ENCODE peak calls at places on chromosomes 12 and 14, in seven cellular contexts. S is lower leg skin, K is sigmoid colon, M is H54, N is HCT116, Z is testis, U is suprapubic skin. Y is an unnamed sample.
A peak's percentile ranks its signal among the peaks of the same experiment; 100 is the strongest.

GRCh38 chr12:65022960-65023359 is 98.1 kb downstream of the WIF1 start:
- DNase-seq in K (no peak), S (no peak), Z (no peak), M (no peak), N (no peak), U (no peak), Y (no peak)

GRCh38 chr12:2084553-2085296 is 31.9 kb downstream of the CACNA1C start:
- DNase-seq in N (no peak), Z (no peak), U (no peak), S (no peak), M (peak; percentile 30), K (no peak), Y (no peak)

GRCh38 chr14:60355768-60356167 is 106.7 kb downstream of the PPM1A start:
- DNase-seq in Z (no peak), S (no peak), U (no peak), K (no peak), M (no peak), N (no peak), Y (no peak)

GRCh38 chr12:28191018-28191595 is 851 bp downstream of the CCDC91 start:
- DNase-seq in K (no peak), N (no peak), U (no peak), Z (no peak), M (peak; percentile 40), S (peak; percentile 84), Y (no peak)

GRCh38 chr12:106245767-106246166 is 2.1 kb downstream of the CKAP4 start:
- DNase-seq in K (peak; percentile 81), N (peak; percentile 79), M (peak; percentile 75), Z (no peak), S (peak; percentile 90), U (peak; percentile 84), Y (peak; percentile 54)

GRCh38 chr12:116157845-116158267 is 119.6 kb downstream of the MED13L start:
- DNase-seq in N (no peak), U (no peak), Z (no peak), K (no peak), M (no peak), S (no peak), Y (no peak)

GRCh38 chr14:24430143-24430681 is 458 bp downstream of the KHNYN start:
- DNase-seq in M (peak; percentile 55), Z (peak; percentile 87), U (peak; percentile 87), N (no peak), S (peak; percentile 95), K (peak; percentile 89), Y (peak; percentile 79)

GRCh38 chr12:48980953-48981756 is 3.0 kb downstream of the WNT1 start:
- DNase-seq in Z (no peak), M (no peak), K (no peak), S (no peak), N (no peak), U (no peak), Y (no peak)

GRCh38 chr12:118103601-118104382 is at the start of gene VSIG10:
- DNase-seq in N (no peak), S (peak; percentile 93), Z (peak; percentile 55), U (peak; percentile 84), M (peak; percentile 82), K (peak; percentile 91), Y (peak; percentile 88)

GRCh38 chr12:124916370-124917134 is 2.1 kb upstream of the UBC start:
- DNase-seq in N (peak; percentile 90), S (peak; percentile 95), U (peak; percentile 84), M (no peak), K (peak; percentile 92), Z (peak; percentile 72), Y (peak; percentile 81)

GRCh38 chr14:65230287-65230728 is 128.0 kb upstream of the MAX start:
- DNase-seq in U (no peak), S (peak; percentile 78), Z (peak; percentile 91), N (no peak), M (no peak), K (peak; percentile 70), Y (peak; percentile 66)

GRCh38 chr14:100983710-100984109 is 80.2 kb upstream of the RTL1 start:
- DNase-seq in N (no peak), S (no peak), K (no peak), U (no peak), M (no peak), Z (no peak), Y (no peak)

GRCh38 chr12:104314242-104314614 is 10.7 kb downstream of the EID3 start:
- DNase-seq in K (no peak), S (no peak), U (no peak), N (no peak), M (no peak), Z (no peak), Y (no peak)

GRCh38 chr12:110345176-110345651 is 58.3 kb downstream of the ANAPC7 start:
- DNase-seq in S (no peak), U (peak; percentile 73), M (no peak), N (no peak), Z (no peak), K (no peak), Y (peak; percentile 84)

GRCh38 chr14:60848066-60848465 is 113.5 kb downstream of the MNAT1 start:
- DNase-seq in S (no peak), U (no peak), K (no peak), N (no peak), Z (no peak), M (no peak), Y (no peak)

GRCh38 chr14:68519788-68520187 is 273.1 kb downstream of the ZFP36L1 start:
- DNase-seq in Z (no peak), S (no peak), M (no peak), U (no peak), N (no peak), K (no peak), Y (no peak)

GRCh38 chr12:100404769-100405407 is 48.0 kb downstream of the SLC17A8 start:
- DNase-seq in S (peak; percentile 43), N (peak; percentile 84), Z (peak; percentile 73), U (no peak), K (no peak), M (peak; percentile 12), Y (peak; percentile 16)

GRCh38 chr14:71621276-71621675 is 311.0 kb upstream of the RGS6 start:
- DNase-seq in S (no peak), K (no peak), N (no peak), Z (no peak), U (no peak), M (no peak), Y (no peak)

GRCh38 chr14:63011609-63012008 is 33.6 kb downstream of the KCNH5 start:
- DNase-seq in K (no peak), Z (no peak), N (no peak), U (no peak), M (no peak), S (no peak), Y (no peak)

GRCh38 chr12:121456551-121456950 is 56.6 kb downstream of the RNF34 start:
- DNase-seq in U (no peak), K (no peak), M (no peak), N (no peak), Z (no peak), S (no peak), Y (no peak)

GRCh38 chr12:70353780-70354640 is 12.1 kb upstream of the KCNMB4 start:
- DNase-seq in M (no peak), Z (no peak), N (no peak), S (no peak), K (no peak), U (no peak), Y (no peak)

GRCh38 chr14:22427771-22428228 is 161.2 kb downstream of the DAD1 start:
- DNase-seq in N (no peak), K (peak; percentile 77), U (no peak), M (no peak), S (no peak), Z (no peak), Y (peak; percentile 49)
- TF ChIP-seq POLR2A in N (no peak), K (no peak), U (no peak), M (no peak), S (no peak), Z (no peak), Y (no peak)

GRCh38 chr14:55804198-55804553 is 224.2 kb downstream of the KTN1 start:
- DNase-seq in S (no peak), K (no peak), Z (no peak), M (no peak), U (no peak), N (no peak), Y (no peak)
- TF ChIP-seq POLR2A in S (no peak), K (no peak), Z (no peak), M (no peak), U (no peak), N (no peak), Y (no peak)

GRCh38 chr12:95803817-95804216 is 13.3 kb upstream of the NTN4 start:
- DNase-seq in Z (no peak), S (no peak), U (no peak), K (no peak), M (no peak), N (no peak), Y (no peak)
- TF ChIP-seq POLR2A in Z (no peak), S (no peak), U (no peak), K (no peak), M (no peak), N (no peak), Y (no peak)

GRCh38 chr12:47822386-47822785 is 2.7 kb upstream of the HDAC7 start:
- DNase-seq in M (no peak), Z (no peak), U (no peak), S (no peak), K (peak; percentile 76), N (no peak), Y (no peak)

GRCh38 chr12:47819902-47820630 is at the start of gene HDAC7:
- DNase-seq in N (peak; percentile 24), M (peak; percentile 83), Z (peak; percentile 89), S (peak; percentile 96), U (peak; percentile 93), K (peak; percentile 96), Y (peak; percentile 85)

GRCh38 chr12:47821346-47821706 is 1.6 kb upstream of the HDAC7 start:
- DNase-seq in U (no peak), Z (no peak), M (peak; percentile 48), N (no peak), S (no peak), K (no peak), Y (no peak)

GRCh38 chr12:47819544-47819901 is 180 bp downstream of the HDAC7 start:
- DNase-seq in Z (no peak), K (no peak), U (no peak), S (no peak), M (no peak), N (no peak), Y (no peak)

GRCh38 chr12:47820631-47821345 is 1.1 kb upstream of the HDAC7 start:
- DNase-seq in N (peak; percentile 62), M (peak; percentile 98), Z (peak; percentile 88), S (peak; percentile 97), K (peak; percentile 97), U (peak; percentile 93), Y (peak; percentile 94)
- TF ChIP-seq POLR2A in N (no peak), M (peak; percentile 37), Z (no peak), S (no peak), K (peak; percentile 35), U (no peak), Y (peak; percentile 86)